ENCODE peak calls at places on chromosome 17, in four cellular contexts. R, F, E and O are unnamed samples.

GRCh38 chr17:81821603-81822311 is 11.3 kb downstream of the MCRIP1 start:
- DNase-seq in R (no peak), F (peak), E (peak), O (peak)

GRCh38 chr17:41906465-41907184 is 12.1 kb downstream of the ACLY start:
- DNase-seq in F (no peak), R (no peak), E (no peak), O (no peak)

GRCh38 chr17:43814714-43815113 is 18.2 kb downstream of the MPP3 start:
- DNase-seq in R (no peak), F (no peak), E (no peak), O (no peak)

GRCh38 chr17:39239640-39240314 is 14.0 kb upstream of the STAC2 start:
- DNase-seq in E (peak), R (no peak), F (peak), O (peak)

GRCh38 chr17:55343114-55343513 is 78.4 kb downstream of the HLF start:
- DNase-seq in F (no peak), E (no peak), R (no peak), O (no peak)

GRCh38 chr17:51121620-51122472 is 1.2 kb upstream of the SPAG9 start:
- DNase-seq in E (peak), R (peak), F (peak), O (peak)

GRCh38 chr17:67095803-67096202 is 51.4 kb downstream of the CACNG1 start:
- DNase-seq in R (no peak), E (no peak), F (no peak), O (no peak)

GRCh38 chr17:30398328-30399041 is 19.8 kb downstream of the CPD start:
- DNase-seq in R (no peak), F (no peak), E (no peak), O (no peak)

GRCh38 chr17:72661093-72661944 is 431.2 kb downstream of the SLC39A11 start:
- DNase-seq in E (no peak), R (no peak), F (peak), O (no peak)

GRCh38 chr17:51325471-51325870 is 65.1 kb downstream of the UTP18 start:
- DNase-seq in F (no peak), E (no peak), R (no peak), O (no peak)

GRCh38 chr17:76005263-76006149 is 4.9 kb downstream of the CDK3 start:
- DNase-seq in R (no peak), E (peak), F (peak), O (peak)

GRCh38 chr17:43142153-43142552 is 17.0 kb upstream of the BRCA1 start:
- DNase-seq in F (no peak), R (no peak), E (no peak), O (no peak)

GRCh38 chr17:1509255-1509943 is 7.0 kb downstream of the INPP5K start:
- DNase-seq in F (no peak), R (no peak), E (no peak), O (no peak)

GRCh38 chr17:74532115-74532514 is 840 bp upstream of the CD300LB start:
- DNase-seq in R (no peak), E (no peak), F (no peak), O (no peak)

GRCh38 chr17:73906896-73907600 is 262.8 kb upstream of the SDK2 start:
- DNase-seq in E (no peak), R (no peak), F (no peak), O (no peak)

GRCh38 chr17:37176683-37177082 is 199.1 kb upstream of the C17orf78 start:
- DNase-seq in R (no peak), E (no peak), F (no peak), O (no peak)

GRCh38 chr17:75209061-75209460 is 3.6 kb downstream of the NUP85 start:
- DNase-seq in R (no peak), F (no peak), E (no peak), O (no peak)

GRCh38 chr17:65560628-65561371 is 648 bp downstream of the AXIN2 start:
- DNase-seq in E (peak), F (peak), R (no peak), O (peak)

GRCh38 chr17:78788451-78788850 is 6.4 kb upstream of the CYTH1 start:
- DNase-seq in E (no peak), R (no peak), F (no peak), O (no peak)

GRCh38 chr17:76597156-76598003 is 11.7 kb upstream of the ST6GALNAC2 start:
- DNase-seq in R (peak), F (no peak), E (no peak), O (no peak)

GRCh38 chr17:44203731-44204452 is 4.2 kb upstream of the ATXN7L3 start:
- DNase-seq in E (peak), F (no peak), R (no peak), O (peak)

GRCh38 chr17:67500261-67500660 is 123.2 kb downstream of the PITPNC1 start:
- DNase-seq in R (no peak), E (no peak), F (no peak), O (no peak)

GRCh38 chr17:15883617-15884111 is 61.3 kb upstream of the ADORA2B start:
- DNase-seq in E (no peak), R (no peak), F (peak), O (no peak)

GRCh38 chr17:53722407-53722806 is 100.3 kb upstream of the KIF2B start:
- DNase-seq in E (no peak), F (no peak), R (no peak), O (no peak)

GRCh38 chr17:76446449-76447231 is 6.3 kb downstream of the UBE2O start:
- DNase-seq in R (no peak), F (peak), E (peak), O (peak)

GRCh38 chr17:47604268-47604927 is 45.3 kb upstream of the KPNB1 start:
- DNase-seq in E (no peak), R (no peak), F (no peak), O (no peak)

GRCh38 chr17:10799407-10799806 is 4.5 kb downstream of the TMEM238L start:
- DNase-seq in R (no peak), F (no peak), E (no peak), O (no peak)
- TF ChIP-seq JUND in R (no peak), F (no peak), E (no peak), O (no peak)

GRCh38 chr17:80425835-80426426 is 11.0 kb downstream of the ENDOV start:
- DNase-seq in E (no peak), F (no peak), R (no peak), O (no peak)
- TF ChIP-seq JUND in E (no peak), F (no peak), R (no peak), O (no peak)

DNA sequence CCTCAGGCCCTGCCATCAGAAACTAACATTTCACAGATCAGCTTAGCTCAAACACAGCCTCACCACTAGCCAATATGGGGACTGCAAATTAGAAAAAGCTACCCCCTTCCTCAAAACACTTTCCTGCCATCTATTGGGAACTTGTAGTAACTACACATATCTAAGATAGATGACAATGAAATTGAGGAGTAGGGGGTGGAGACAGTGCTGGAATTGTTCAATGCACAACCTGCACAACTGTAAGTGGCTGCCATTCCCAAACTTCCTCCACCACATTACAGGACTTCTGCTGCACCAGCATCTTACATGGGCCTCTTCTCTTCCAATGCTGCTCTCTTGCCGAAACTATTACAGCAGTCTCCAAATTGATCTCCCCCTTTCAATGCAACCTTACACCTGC is 21.8 kb downstream of the AIPL1 start:
- DNase-seq in R (no peak), F (peak), E (peak), O (peak)
- TF ChIP-seq JUND in R (no peak), F (no peak), E (no peak), O (no peak)

GRCh38 chr17:333626-334396 is 18.8 kb downstream of the RPH3AL start:
- DNase-seq in E (peak), F (no peak), R (no peak), O (no peak)
- TF ChIP-seq JUND in E (no peak), F (no peak), R (no peak), O (no peak)

GRCh38 chr17:17876959-17877547 is 40.3 kb upstream of the SREBF1 start:
- DNase-seq in E (no peak), F (no peak), R (no peak), O (no peak)
- TF ChIP-seq JUND in E (no peak), F (no peak), R (no peak), O (no peak)

GRCh38 chr17:3613139-3613538 is 3.9 kb upstream of the TRPV1 start:
- DNase-seq in F (no peak), E (no peak), R (no peak), O (no peak)
- TF ChIP-seq JUND in F (no peak), E (no peak), R (no peak), O (no peak)

DNA sequence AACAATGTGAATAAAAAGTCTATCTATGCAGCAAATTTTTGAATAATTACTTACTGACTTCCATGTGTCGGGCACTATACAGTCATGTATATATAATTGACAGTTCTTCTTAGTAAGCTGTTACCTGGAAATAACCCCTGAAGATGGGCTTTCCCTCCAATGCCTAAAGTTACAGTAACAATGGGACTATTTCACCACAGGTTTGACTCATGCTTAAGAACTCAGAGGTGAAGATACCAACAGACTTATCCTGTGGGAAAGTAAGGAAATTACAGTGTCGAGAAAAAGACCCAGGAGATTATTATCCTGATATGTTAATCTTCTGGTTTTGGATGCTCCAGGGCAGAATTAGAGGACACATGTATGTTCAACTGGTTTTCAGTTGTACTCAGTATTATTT is 601.5 kb upstream of the SOX9 start:
- DNase-seq in F (no peak), E (no peak), R (no peak), O (no peak)
- TF ChIP-seq JUND in F (no peak), E (no peak), R (no peak), O (no peak)

GRCh38 chr17:17508019-17508535 is 11.9 kb upstream of the RASD1 start:
- DNase-seq in F (no peak), R (no peak), E (no peak), O (no peak)
- TF ChIP-seq JUND in F (no peak), R (no peak), E (no peak), O (no peak)